ENCODE peak calls at places on chromosomes 7 and 10, in ten cellular contexts. One of them, this sample, is unnamed.

GRCh38 chr7:9201928-9202327 is 768.5 kb downstream of the NXPH1 start:
- DNase-seq in uterus: no peak
- DNase-seq in naive thymus-derived CD4-positive, alpha-beta T cell: no peak
- DNase-seq in psoas muscle: no peak
- DNase-seq in mesendoderm: peak; percentile 60
- DNase-seq in sigmoid colon: no peak
- DNase-seq in stomach: no peak
- DNase-seq in foreskin keratinocyte: no peak
- DNase-seq in spleen: no peak
- DNase-seq in keratinocyte: no peak
- DNase-seq in this sample: no peak

GRCh38 chr7:102412548-102412947 is 16.4 kb downstream of the PRKRIP1 start:
- DNase-seq in uterus: no peak
- DNase-seq in naive thymus-derived CD4-positive, alpha-beta T cell: peak; percentile 57
- DNase-seq in psoas muscle: peak; percentile 54
- DNase-seq in mesendoderm: peak; percentile 47
- DNase-seq in sigmoid colon: no peak
- DNase-seq in stomach: no peak
- DNase-seq in foreskin keratinocyte: no peak
- DNase-seq in spleen: peak; percentile 86
- DNase-seq in keratinocyte: no peak
- DNase-seq in this sample: no peak

GRCh38 chr10:11875499-11876281 is 52.5 kb downstream of the PROSER2 start:
- DNase-seq in uterus: peak; percentile 53
- DNase-seq in naive thymus-derived CD4-positive, alpha-beta T cell: no peak
- DNase-seq in psoas muscle: peak; percentile 81
- DNase-seq in mesendoderm: peak; percentile 85
- DNase-seq in sigmoid colon: peak; percentile 83
- DNase-seq in stomach: peak; percentile 96
- DNase-seq in foreskin keratinocyte: peak; percentile 91
- DNase-seq in spleen: peak; percentile 70
- DNase-seq in keratinocyte: peak; percentile 87
- DNase-seq in this sample: peak; percentile 64

GRCh38 chr7:106071356-106071998 is 40.6 kb downstream of the SYPL1 start:
- DNase-seq in uterus: no peak
- DNase-seq in naive thymus-derived CD4-positive, alpha-beta T cell: peak; percentile 74
- DNase-seq in psoas muscle: no peak
- DNase-seq in mesendoderm: peak; percentile 96
- DNase-seq in sigmoid colon: no peak
- DNase-seq in stomach: peak; percentile 71
- DNase-seq in foreskin keratinocyte: no peak
- DNase-seq in spleen: peak; percentile 89
- DNase-seq in keratinocyte: peak; percentile 79
- DNase-seq in this sample: no peak

GRCh38 chr10:10295537-10295936 is 722.1 kb upstream of the CELF2 start:
- DNase-seq in uterus: no peak
- DNase-seq in naive thymus-derived CD4-positive, alpha-beta T cell: no peak
- DNase-seq in psoas muscle: no peak
- DNase-seq in mesendoderm: no peak
- DNase-seq in sigmoid colon: no peak
- DNase-seq in stomach: no peak
- DNase-seq in foreskin keratinocyte: no peak
- DNase-seq in spleen: no peak
- DNase-seq in keratinocyte: no peak
- DNase-seq in this sample: no peak

GRCh38 chr10:5611899-5612680 is 54.3 kb downstream of the ASB13 start:
- DNase-seq in uterus: no peak
- DNase-seq in naive thymus-derived CD4-positive, alpha-beta T cell: no peak
- DNase-seq in psoas muscle: no peak
- DNase-seq in mesendoderm: no peak
- DNase-seq in sigmoid colon: no peak
- DNase-seq in stomach: no peak
- DNase-seq in foreskin keratinocyte: no peak
- DNase-seq in spleen: no peak
- DNase-seq in keratinocyte: peak; percentile 48
- DNase-seq in this sample: no peak

GRCh38 chr7:92631830-92632487 is 41.8 kb upstream of the FAM133B start:
- DNase-seq in uterus: no peak
- DNase-seq in naive thymus-derived CD4-positive, alpha-beta T cell: no peak
- DNase-seq in psoas muscle: no peak
- DNase-seq in mesendoderm: no peak
- DNase-seq in sigmoid colon: no peak
- DNase-seq in stomach: no peak
- DNase-seq in foreskin keratinocyte: no peak
- DNase-seq in spleen: no peak
- DNase-seq in keratinocyte: no peak
- DNase-seq in this sample: no peak

GRCh38 chr10:104548090-104548489 is 93.0 kb upstream of the SORCS3 start:
- DNase-seq in uterus: no peak
- DNase-seq in naive thymus-derived CD4-positive, alpha-beta T cell: no peak
- DNase-seq in psoas muscle: no peak
- DNase-seq in mesendoderm: peak; percentile 56
- DNase-seq in sigmoid colon: no peak
- DNase-seq in stomach: no peak
- DNase-seq in foreskin keratinocyte: no peak
- DNase-seq in spleen: no peak
- DNase-seq in keratinocyte: no peak
- DNase-seq in this sample: no peak

GRCh38 chr10:43689955-43690771 is 41.5 kb upstream of the ZNF32 start:
- DNase-seq in uterus: peak; percentile 78
- DNase-seq in naive thymus-derived CD4-positive, alpha-beta T cell: peak; percentile 81
- DNase-seq in psoas muscle: peak; percentile 86
- DNase-seq in mesendoderm: peak; percentile 80
- DNase-seq in sigmoid colon: peak; percentile 91
- DNase-seq in stomach: peak; percentile 84
- DNase-seq in foreskin keratinocyte: peak; percentile 30
- DNase-seq in spleen: peak; percentile 94
- DNase-seq in keratinocyte: no peak
- DNase-seq in this sample: peak; percentile 92

GRCh38 chr10:122267849-122268737 is 3.0 kb upstream of the BTBD16 start:
- DNase-seq in uterus: peak; percentile 33
- DNase-seq in naive thymus-derived CD4-positive, alpha-beta T cell: no peak
- DNase-seq in psoas muscle: peak; percentile 40
- DNase-seq in mesendoderm: peak; percentile 64
- DNase-seq in sigmoid colon: peak; percentile 71
- DNase-seq in stomach: peak; percentile 57
- DNase-seq in foreskin keratinocyte: no peak
- DNase-seq in spleen: peak; percentile 82
- DNase-seq in keratinocyte: no peak
- DNase-seq in this sample: peak; percentile 43

GRCh38 chr10:22833353-22833752 is 94.5 kb upstream of the ARMC3 start:
- DNase-seq in uterus: no peak
- DNase-seq in naive thymus-derived CD4-positive, alpha-beta T cell: no peak
- DNase-seq in psoas muscle: no peak
- DNase-seq in mesendoderm: no peak
- DNase-seq in sigmoid colon: no peak
- DNase-seq in stomach: no peak
- DNase-seq in foreskin keratinocyte: no peak
- DNase-seq in spleen: no peak
- DNase-seq in keratinocyte: no peak
- DNase-seq in this sample: no peak

GRCh38 chr10:114856544-114857287 is 35.1 kb downstream of the FHIP2A start:
- DNase-seq in uterus: no peak
- DNase-seq in naive thymus-derived CD4-positive, alpha-beta T cell: no peak
- DNase-seq in psoas muscle: no peak
- DNase-seq in mesendoderm: peak; percentile 28
- DNase-seq in sigmoid colon: no peak
- DNase-seq in stomach: no peak
- DNase-seq in foreskin keratinocyte: peak; percentile 64
- DNase-seq in spleen: no peak
- DNase-seq in keratinocyte: no peak
- DNase-seq in this sample: no peak

GRCh38 chr7:121023683-121024507 is 35.4 kb downstream of the CPED1 start:
- DNase-seq in uterus: no peak
- DNase-seq in naive thymus-derived CD4-positive, alpha-beta T cell: no peak
- DNase-seq in psoas muscle: no peak
- DNase-seq in mesendoderm: no peak
- DNase-seq in sigmoid colon: no peak
- DNase-seq in stomach: no peak
- DNase-seq in foreskin keratinocyte: no peak
- DNase-seq in spleen: no peak
- DNase-seq in keratinocyte: no peak
- DNase-seq in this sample: no peak

GRCh38 chr7:76069238-76069638 is 21.3 kb downstream of the MDH2 start:
- DNase-seq in uterus: peak; percentile 72
- DNase-seq in naive thymus-derived CD4-positive, alpha-beta T cell: no peak
- DNase-seq in psoas muscle: peak; percentile 63
- DNase-seq in mesendoderm: peak; percentile 93
- DNase-seq in sigmoid colon: peak; percentile 92
- DNase-seq in stomach: peak; percentile 39
- DNase-seq in foreskin keratinocyte: peak; percentile 83
- DNase-seq in spleen: no peak
- DNase-seq in keratinocyte: peak; percentile 88
- DNase-seq in this sample: peak; percentile 73

GRCh38 chr10:6195891-6196290 is 6.8 kb upstream of the PFKFB3 start:
- DNase-seq in uterus: peak; percentile 51
- DNase-seq in naive thymus-derived CD4-positive, alpha-beta T cell: no peak
- DNase-seq in psoas muscle: no peak
- DNase-seq in mesendoderm: no peak
- DNase-seq in sigmoid colon: peak; percentile 83
- DNase-seq in stomach: no peak
- DNase-seq in foreskin keratinocyte: no peak
- DNase-seq in spleen: no peak
- DNase-seq in keratinocyte: no peak
- DNase-seq in this sample: peak; percentile 84

GRCh38 chr7:69110450-69111050 is 487.7 kb upstream of the AUTS2 start:
- DNase-seq in uterus: no peak
- DNase-seq in naive thymus-derived CD4-positive, alpha-beta T cell: no peak
- DNase-seq in psoas muscle: no peak
- DNase-seq in mesendoderm: no peak
- DNase-seq in sigmoid colon: no peak
- DNase-seq in stomach: no peak
- DNase-seq in foreskin keratinocyte: no peak
- DNase-seq in spleen: no peak
- DNase-seq in keratinocyte: no peak
- DNase-seq in this sample: no peak

GRCh38 chr7:123712619-123713018 is 36.2 kb downstream of the WASL start:
- DNase-seq in uterus: no peak
- DNase-seq in naive thymus-derived CD4-positive, alpha-beta T cell: no peak
- DNase-seq in psoas muscle: no peak
- DNase-seq in mesendoderm: no peak
- DNase-seq in sigmoid colon: no peak
- DNase-seq in stomach: no peak
- DNase-seq in foreskin keratinocyte: no peak
- DNase-seq in spleen: no peak
- DNase-seq in keratinocyte: no peak
- DNase-seq in this sample: no peak

GRCh38 chr7:8612584-8612983 is 179.2 kb downstream of the NXPH1 start:
- DNase-seq in uterus: no peak
- DNase-seq in naive thymus-derived CD4-positive, alpha-beta T cell: no peak
- DNase-seq in psoas muscle: no peak
- DNase-seq in mesendoderm: no peak
- DNase-seq in sigmoid colon: no peak
- DNase-seq in stomach: no peak
- DNase-seq in foreskin keratinocyte: no peak
- DNase-seq in spleen: no peak
- DNase-seq in keratinocyte: no peak
- DNase-seq in this sample: no peak

DNA sequence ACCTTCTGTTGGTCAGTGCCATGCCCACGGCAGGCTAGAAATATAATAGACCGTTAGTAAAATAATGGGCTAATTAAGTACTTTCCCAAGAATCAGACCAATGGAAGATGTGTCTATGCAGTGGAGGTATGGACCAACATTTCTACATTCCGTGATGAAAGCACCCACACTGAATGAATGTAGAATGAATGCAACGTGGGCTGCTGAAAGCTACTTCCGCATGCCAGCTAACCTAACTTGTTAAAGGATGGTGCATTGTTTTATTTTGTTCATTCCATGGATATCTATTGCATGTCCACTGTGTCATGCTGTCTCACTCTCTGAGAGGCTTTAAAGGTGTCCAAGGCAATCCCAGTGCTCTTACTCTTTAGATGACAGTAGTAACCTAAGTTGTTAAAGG is 112.9 kb upstream of the CAV2 start:
- DNase-seq in uterus: no peak
- DNase-seq in naive thymus-derived CD4-positive, alpha-beta T cell: no peak
- DNase-seq in psoas muscle: no peak
- DNase-seq in mesendoderm: no peak
- DNase-seq in sigmoid colon: no peak
- DNase-seq in stomach: no peak
- DNase-seq in foreskin keratinocyte: no peak
- DNase-seq in spleen: no peak
- DNase-seq in keratinocyte: no peak
- DNase-seq in this sample: no peak
- H3K4me1 ChIP-seq in uterus: no peaks in the 10 kb centered on the region
- H3K4me1 ChIP-seq in naive thymus-derived CD4-positive, alpha-beta T cell: no peaks in the 10 kb centered on the region
- H3K4me1 ChIP-seq in psoas muscle: no peaks in the 10 kb centered on the region
- H3K4me1 ChIP-seq in mesendoderm: no peaks in the 10 kb centered on the region
- H3K4me1 ChIP-seq in sigmoid colon: no peaks in the 10 kb centered on the region
- H3K4me1 ChIP-seq in stomach: no peaks in the 10 kb centered on the region
- H3K4me1 ChIP-seq in foreskin keratinocyte: no peaks in the 10 kb centered on the region
- H3K4me1 ChIP-seq in spleen: no peaks in the 10 kb centered on the region
- H3K4me1 ChIP-seq in keratinocyte: no peaks in the 10 kb centered on the region
- H3K4me1 ChIP-seq in this sample: no peaks in the 10 kb centered on the region

DNA sequence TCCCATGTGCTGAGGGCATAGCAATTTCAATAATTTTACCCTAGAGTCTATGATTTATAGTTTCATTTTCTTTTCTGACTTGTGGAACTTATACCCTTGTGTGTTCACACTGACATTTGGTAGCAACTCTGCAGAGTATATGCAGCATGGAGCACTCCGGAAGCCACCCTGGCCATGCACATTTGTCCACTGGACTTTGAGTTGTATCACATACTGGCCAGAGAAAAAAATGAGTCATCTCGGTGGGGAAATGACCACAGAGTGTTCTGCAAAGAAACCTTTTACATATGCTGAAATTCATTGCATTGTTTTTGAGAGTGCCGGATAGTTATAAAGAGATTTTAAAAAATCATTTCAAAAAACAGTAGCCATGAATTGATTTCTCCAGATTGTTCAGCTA is 164.8 kb upstream of the COBL start:
- DNase-seq in uterus: no peak
- DNase-seq in naive thymus-derived CD4-positive, alpha-beta T cell: no peak
- DNase-seq in psoas muscle: no peak
- DNase-seq in mesendoderm: no peak
- DNase-seq in sigmoid colon: no peak
- DNase-seq in stomach: no peak
- DNase-seq in foreskin keratinocyte: no peak
- DNase-seq in spleen: no peak
- DNase-seq in keratinocyte: no peak
- DNase-seq in this sample: no peak
- H3K4me1 ChIP-seq in uterus: no peaks in the 10 kb centered on the region
- H3K4me1 ChIP-seq in naive thymus-derived CD4-positive, alpha-beta T cell: no peaks in the 10 kb centered on the region
- H3K4me1 ChIP-seq in psoas muscle: no peaks in the 10 kb centered on the region
- H3K4me1 ChIP-seq in mesendoderm: no peaks in the 10 kb centered on the region
- H3K4me1 ChIP-seq in sigmoid colon: no peaks in the 10 kb centered on the region
- H3K4me1 ChIP-seq in stomach: no peaks in the 10 kb centered on the region
- H3K4me1 ChIP-seq in foreskin keratinocyte: no peaks in the 10 kb centered on the region
- H3K4me1 ChIP-seq in spleen: no peaks in the 10 kb centered on the region
- H3K4me1 ChIP-seq in keratinocyte: no peaks in the 10 kb centered on the region
- H3K4me1 ChIP-seq in this sample: no peaks in the 10 kb centered on the region

GRCh38 chr7:16655394-16655793 is 9.4 kb downstream of the BZW2 start:
- DNase-seq in uterus: no peak
- DNase-seq in naive thymus-derived CD4-positive, alpha-beta T cell: no peak
- DNase-seq in psoas muscle: no peak
- DNase-seq in mesendoderm: no peak
- DNase-seq in sigmoid colon: no peak
- DNase-seq in stomach: no peak
- DNase-seq in foreskin keratinocyte: no peak
- DNase-seq in spleen: no peak
- DNase-seq in keratinocyte: no peak
- DNase-seq in this sample: no peak
- H3K4me1 ChIP-seq in uterus: no peaks in the 10 kb centered on the region
- H3K4me1 ChIP-seq in naive thymus-derived CD4-positive, alpha-beta T cell: peaks cover 9% of the 10 kb centered on the region
- H3K4me1 ChIP-seq in psoas muscle: peaks cover 59% of the 10 kb centered on the region
- H3K4me1 ChIP-seq in mesendoderm: no peaks in the 10 kb centered on the region
- H3K4me1 ChIP-seq in sigmoid colon: peaks cover 5% of the 10 kb centered on the region
- H3K4me1 ChIP-seq in stomach: peaks cover 8% of the 10 kb centered on the region
- H3K4me1 ChIP-seq in foreskin keratinocyte: peaks cover 29% of the 10 kb centered on the region
- H3K4me1 ChIP-seq in spleen: peaks cover 10% of the 10 kb centered on the region
- H3K4me1 ChIP-seq in keratinocyte: peaks cover 41% of the 10 kb centered on the region
- H3K4me1 ChIP-seq in this sample: no peaks in the 10 kb centered on the region

GRCh38 chr7:4765776-4766490 is 9.5 kb upstream of the AP5Z1 start:
- DNase-seq in uterus: no peak
- DNase-seq in naive thymus-derived CD4-positive, alpha-beta T cell: no peak
- DNase-seq in psoas muscle: no peak
- DNase-seq in mesendoderm: no peak
- DNase-seq in sigmoid colon: no peak
- DNase-seq in stomach: no peak
- DNase-seq in foreskin keratinocyte: no peak
- DNase-seq in spleen: no peak
- DNase-seq in keratinocyte: no peak
- DNase-seq in this sample: no peak
- H3K4me1 ChIP-seq in uterus: peaks cover 14% of the 10 kb centered on the region
- H3K4me1 ChIP-seq in naive thymus-derived CD4-positive, alpha-beta T cell: no peaks in the 10 kb centered on the region
- H3K4me1 ChIP-seq in psoas muscle: peaks cover 13% of the 10 kb centered on the region
- H3K4me1 ChIP-seq in mesendoderm: no peaks in the 10 kb centered on the region
- H3K4me1 ChIP-seq in sigmoid colon: peaks cover 47% of the 10 kb centered on the region
- H3K4me1 ChIP-seq in stomach: peaks cover 12% of the 10 kb centered on the region
- H3K4me1 ChIP-seq in foreskin keratinocyte: peaks cover 4% of the 10 kb centered on the region
- H3K4me1 ChIP-seq in spleen: no peaks in the 10 kb centered on the region
- H3K4me1 ChIP-seq in keratinocyte: peaks cover 10% of the 10 kb centered on the region
- H3K4me1 ChIP-seq in this sample: no peaks in the 10 kb centered on the region